ENCODE peak calls at places on chromosomes 12 and 14, in ten cellular contexts. U is GM23248; J is neural crest cell; S is stimulated activated CD4-positive, alpha-beta T cell treated with anti-CD3 and anti-CD28 coated beads, Interleukin-12 subunit alpha, Interleukin-12 subunit beta, amount 100 ng/mL, for 4 hours; W is GM13976; D is nucleus accumbens; L is activated CD4-positive, alpha-beta T cell treated with anti-CD3 and anti-CD28 coated beads, Interleukin-2, amount 50 U/mL, for 1 hour; Z is mammary epithelial cell; M is AML-193; I is aorta. F is an unnamed sample.

GRCh38 chr12:6367065-6367968 is 8.0 kb downstream of the SCNN1A start:
- DNase-seq in M (peak), W (peak), D (no peak), U (no peak), S (no peak), L (peak), J (no peak), Z (no peak), I (peak), F (no peak)

GRCh38 chr14:79021756-79022155 is 851.6 kb downstream of the NRXN3 start:
- DNase-seq in W (no peak), I (no peak), Z (no peak), D (no peak), J (no peak), S (no peak), M (no peak), L (no peak), U (no peak), F (no peak)

GRCh38 chr14:60327447-60328331 is 78.7 kb downstream of the PPM1A start:
- DNase-seq in Z (no peak), I (no peak), U (peak), S (peak), D (peak), J (no peak), W (peak), M (peak), L (peak), F (peak)

GRCh38 chr14:60630129-60630528 is 19.1 kb downstream of the SIX1 start:
- DNase-seq in L (no peak), U (no peak), D (no peak), S (no peak), W (no peak), M (no peak), I (no peak), Z (no peak), J (no peak), F (no peak)

GRCh38 chr12:57737467-57738141 is 938 bp downstream of the AGAP2 start:
- DNase-seq in W (no peak), M (no peak), Z (no peak), L (no peak), J (peak), S (no peak), U (peak), I (no peak), D (peak), F (peak)

GRCh38 chr14:55245657-55246268 is 25.5 kb upstream of the FBXO34 start:
- DNase-seq in Z (peak), W (peak), L (peak), I (no peak), U (peak), D (no peak), S (no peak), M (peak), J (no peak), F (peak)

GRCh38 chr14:25001096-25001982 is 48.6 kb downstream of the STXBP6 start:
- DNase-seq in J (no peak), I (no peak), Z (no peak), M (no peak), W (no peak), U (peak), S (no peak), D (no peak), L (no peak), F (no peak)

GRCh38 chr14:96130391-96130790 is 74.2 kb upstream of the BDKRB2 start:
- DNase-seq in J (no peak), M (no peak), W (no peak), Z (no peak), S (no peak), L (no peak), D (no peak), I (no peak), U (no peak), F (no peak)

GRCh38 chr14:33945329-33945728 is 5.5 kb downstream of the EGLN3 start:
- DNase-seq in U (no peak), W (no peak), S (no peak), J (no peak), D (no peak), M (no peak), L (no peak), I (no peak), Z (no peak), F (no peak)

GRCh38 chr14:65826946-65827345 is 414.4 kb downstream of the FUT8 start:
- DNase-seq in D (no peak), U (no peak), Z (no peak), I (no peak), J (no peak), S (no peak), W (no peak), M (no peak), L (no peak), F (no peak)

F was measured in endothelial cell.